ENCODE peak calls at places on chromosomes 6 and 20, in eight cellular contexts. I, U, K, M, L, T, G and J are unnamed samples. For H3K4me1, the result is how much of the 10 kb centered on the place peaks cover.

GRCh38 chr6:47897233-47897632 is 115.4 kb downstream of the OPN5 start:
- DNase-seq in G (no peak), M (no peak), T (no peak), L (no peak), K (no peak), U (no peak), I (no peak), J (no peak)

GRCh38 chr6:26130581-26131247 is 43.5 kb downstream of the HFE start:
- DNase-seq in K (no peak), M (no peak), G (no peak), T (no peak), U (no peak), I (no peak), L (no peak), J (no peak)

GRCh38 chr20:24379116-24379927 is 90.1 kb upstream of the SYNDIG1 start:
- DNase-seq in M (peak), G (no peak), I (no peak), U (peak), K (no peak), L (no peak), T (no peak), J (no peak)

GRCh38 chr6:157144861-157145260 is 178.5 kb downstream of the TMEM242 start:
- DNase-seq in U (no peak), G (no peak), K (no peak), M (no peak), T (no peak), L (no peak), I (no peak), J (no peak)

GRCh38 chr6:35017461-35018183 is 123.5 kb downstream of the TCP11 start:
- DNase-seq in L (no peak), U (no peak), M (peak), K (no peak), G (no peak), T (no peak), I (peak), J (no peak)

GRCh38 chr6:40778186-40778585 is 191.0 kb upstream of the LRFN2 start:
- DNase-seq in I (no peak), L (no peak), M (no peak), U (no peak), G (no peak), K (no peak), T (no peak), J (no peak)

GRCh38 chr6:112017169-112017568 is 36.7 kb upstream of the CCN6 start:
- DNase-seq in T (no peak), M (no peak), U (no peak), K (no peak), L (no peak), G (no peak), I (no peak), J (no peak)

GRCh38 chr6:113909224-113909856 is 52.2 kb downstream of the MARCKS start:
- DNase-seq in I (no peak), K (no peak), U (peak), M (no peak), L (no peak), T (peak), G (peak), J (peak)

GRCh38 chr20:10369723-10370090 is 64.3 kb downstream of the MKKS start:
- DNase-seq in T (peak), U (peak), L (no peak), I (no peak), M (peak), G (no peak), K (no peak), J (no peak)

GRCh38 chr6:7540595-7540994 is 876 bp upstream of the DSP start:
- DNase-seq in M (no peak), K (no peak), T (peak), G (no peak), L (no peak), I (peak), U (peak), J (no peak)

GRCh38 chr20:5504061-5504739 is 187.4 kb upstream of the PROKR2 start:
- DNase-seq in I (peak), U (no peak), K (no peak), G (no peak), M (peak), T (no peak), L (no peak), J (no peak)

GRCh38 chr20:50224553-50225255 is 34.1 kb downstream of the CEBPB start:
- DNase-seq in I (peak), M (peak), U (no peak), K (no peak), T (peak), L (no peak), G (no peak), J (peak)

GRCh38 chr6:148407372-148407771 is 64.7 kb downstream of the SASH1 start:
- DNase-seq in L (no peak), T (no peak), K (no peak), G (no peak), I (no peak), U (peak), M (peak), J (no peak)

GRCh38 chr6:37239950-37240713 is 17.4 kb upstream of the TBC1D22B start:
- DNase-seq in T (peak), L (no peak), I (peak), M (peak), K (peak), G (peak), U (peak), J (no peak)

GRCh38 chr20:63522091-63522868 is 1.7 kb downstream of the PPDPF start:
- DNase-seq in K (no peak), G (no peak), T (no peak), L (no peak), U (no peak), I (no peak), M (no peak), J (no peak)

GRCh38 chr6:31489046-31489445 is 8.9 kb upstream of the MICB start:
- DNase-seq in L (no peak), G (no peak), U (no peak), M (no peak), K (no peak), I (no peak), T (peak), J (no peak)

GRCh38 chr6:156651438-156651837 is 125.7 kb upstream of the ARID1B start:
- DNase-seq in K (no peak), T (no peak), M (no peak), I (no peak), L (no peak), G (no peak), U (no peak), J (peak)

GRCh38 chr6:128567029-128567428 is 46.6 kb upstream of the PTPRK start:
- DNase-seq in M (no peak), I (no peak), L (no peak), K (no peak), T (no peak), U (peak), G (no peak), J (no peak)

GRCh38 chr20:48794360-48794759 is 33.4 kb downstream of the PREX1 start:
- DNase-seq in K (no peak), L (no peak), G (no peak), M (no peak), U (no peak), T (no peak), I (no peak), J (no peak)

GRCh38 chr6:1940381-1940780 is 305.0 kb downstream of the GMDS start:
- DNase-seq in I (no peak), K (no peak), T (no peak), M (no peak), L (no peak), U (no peak), G (peak), J (no peak)

GRCh38 chr20:22582386-22582959 is 1.9 kb downstream of the FOXA2 start:
- DNase-seq in U (no peak), K (no peak), I (no peak), L (no peak), G (no peak), M (no peak), T (no peak), J (no peak)

GRCh38 chr6:143805832-143806281 is 37.3 kb upstream of the LTV1 start:
- DNase-seq in T (no peak), G (no peak), I (no peak), K (no peak), M (no peak), L (no peak), U (no peak), J (no peak)

GRCh38 chr6:157838718-157839430 is 15.8 kb downstream of the SNX9 start:
- DNase-seq in K (no peak), G (no peak), L (no peak), M (no peak), U (no peak), T (no peak), I (no peak), J (no peak)

GRCh38 chr6:111605100-111605748 is 454 bp downstream of the TRAF3IP2 start:
- DNase-seq in L (no peak), T (peak), G (peak), K (peak), M (peak), U (peak), I (peak), J (peak)

GRCh38 chr6:161575508-161576254 is 301.8 kb upstream of the AGPAT4 start:
- DNase-seq in T (no peak), M (no peak), I (no peak), U (no peak), G (no peak), L (no peak), K (no peak), J (no peak)

GRCh38 chr6:92777146-92777740 is 642.1 kb downstream of the EPHA7 start:
- DNase-seq in K (no peak), T (peak), L (no peak), I (no peak), U (peak), M (no peak), G (peak), J (peak)

DNA sequence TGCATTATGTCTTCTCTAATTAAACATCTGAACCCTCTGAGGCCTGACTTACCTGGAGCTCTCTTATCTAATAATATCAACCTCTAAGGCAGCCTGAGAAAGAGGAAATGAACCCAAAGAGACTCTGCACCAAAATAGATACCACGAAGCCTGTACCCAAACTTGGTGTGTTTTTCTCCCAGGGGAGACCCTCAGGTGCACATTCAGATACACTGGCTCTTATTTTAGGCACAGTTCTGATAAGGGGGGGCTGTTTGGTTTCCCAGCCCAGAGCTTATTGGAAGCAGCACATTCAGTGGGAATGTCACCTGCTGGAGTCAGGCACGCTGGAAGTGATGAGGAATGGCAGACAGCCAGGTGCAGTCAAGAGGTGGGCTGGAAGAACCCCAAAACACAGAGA is 9.8 kb upstream of the CCR6 start:
- DNase-seq in U (no peak), K (no peak), I (no peak), L (no peak), T (no peak), M (no peak), G (peak), J (peak)
- H3K4me1 ChIP-seq in U (under half), K (under half), I (under half), L (under half), T (under half), M (under half), G (half or more), J (under half)

GRCh38 chr20:3209946-3210317 is 634 bp downstream of the ITPA start:
- DNase-seq in M (no peak), I (no peak), L (no peak), K (no peak), G (peak), T (no peak), U (no peak), J (no peak)

GRCh38 chr20:3210346-3210745 is 1.0 kb downstream of the ITPA start:
- DNase-seq in K (no peak), L (no peak), T (no peak), U (no peak), M (no peak), G (no peak), I (no peak), J (no peak)

GRCh38 chr20:3204124-3204794 is at the start of gene DDRGK1:
- DNase-seq in I (peak), T (peak), K (peak), U (peak), M (peak), G (peak), L (peak), J (peak)

GRCh38 chr20:3213226-3213625 is 3.9 kb downstream of the ITPA start:
- DNase-seq in I (no peak), U (no peak), T (no peak), K (no peak), M (no peak), L (no peak), G (no peak), J (no peak)

DNA sequence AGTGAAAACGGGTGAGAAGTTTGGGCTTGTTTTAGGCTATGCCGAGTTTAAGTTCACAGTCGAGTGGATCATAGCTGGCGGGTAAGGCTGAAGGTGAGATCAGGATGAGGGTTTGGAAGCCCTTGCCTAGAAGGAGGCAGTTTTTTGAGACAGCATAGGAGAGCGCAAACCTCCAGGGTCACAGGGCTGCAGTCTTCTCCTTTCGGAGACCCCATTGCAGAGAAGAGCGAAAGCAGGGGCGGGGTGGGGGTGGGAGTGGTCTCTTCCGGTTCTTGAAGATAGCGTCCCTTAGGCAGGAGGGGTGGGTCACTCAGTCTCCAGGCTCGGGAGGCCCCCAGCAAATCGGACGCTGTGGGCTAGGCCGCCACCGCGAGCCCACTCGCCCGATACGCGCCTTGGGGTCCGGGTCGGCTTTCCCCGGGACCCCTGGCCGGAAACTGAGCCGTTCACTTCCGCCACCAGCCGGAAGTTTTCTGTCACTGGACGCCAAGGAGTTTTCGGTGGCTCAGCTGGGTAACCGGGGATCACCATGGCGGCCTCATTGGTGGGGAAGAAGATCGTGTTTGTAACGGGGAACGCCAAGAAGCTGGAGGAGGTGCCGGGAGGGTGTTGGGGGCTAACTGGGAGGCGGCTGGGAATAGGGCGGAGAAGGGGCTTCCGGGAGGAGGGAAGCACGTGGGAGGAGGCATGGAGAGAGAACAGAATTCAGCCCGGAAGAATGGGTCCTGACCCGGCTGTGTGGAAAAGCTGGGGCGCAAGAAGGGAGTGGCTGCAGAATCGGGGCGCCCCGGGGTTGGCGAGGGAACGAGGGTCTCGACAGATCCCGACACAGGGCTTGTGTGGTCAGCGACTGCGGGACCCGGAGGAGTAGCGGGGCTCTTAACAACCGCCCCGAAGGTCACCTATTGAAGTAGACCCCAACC is at the start of gene ITPA:
- DNase-seq in T (peak), M (peak), G (peak), U (peak), K (peak), L (no peak), I (peak), J (peak)
- H3K4me1 ChIP-seq in T (under half), M (under half), G (under half), U (under half), K (under half), L (under half), I (under half), J (under half)

GRCh38 chr6:71391126-71391525 is 102.5 kb downstream of the OGFRL1 start:
- DNase-seq in M (no peak), L (no peak), U (no peak), T (no peak), I (no peak), G (no peak), K (no peak), J (no peak)

GRCh38 chr6:71388846-71389543 is 100.4 kb downstream of the OGFRL1 start:
- DNase-seq in K (no peak), M (no peak), T (no peak), L (no peak), G (no peak), I (no peak), U (no peak), J (no peak)

GRCh38 chr6:71393471-71393870 is 104.9 kb downstream of the OGFRL1 start:
- DNase-seq in U (peak), K (no peak), G (no peak), L (no peak), M (no peak), I (no peak), T (no peak), J (no peak)

GRCh38 chr6:71394001-71394432 is 105.4 kb downstream of the OGFRL1 start:
- DNase-seq in U (peak), G (no peak), I (no peak), L (no peak), T (no peak), K (no peak), M (no peak), J (no peak)

GRCh38 chr6:71392286-71392685 is 103.7 kb downstream of the OGFRL1 start:
- DNase-seq in M (no peak), U (peak), T (no peak), L (no peak), K (no peak), G (no peak), I (no peak), J (no peak)
- H3K4me1 ChIP-seq in M (half or more), U (half or more), T (under half), L (under half), K (under half), G (under half), I (half or more), J (under half)

GRCh38 chr6:139754898-139755754 is 380.7 kb upstream of the CITED2 start:
- DNase-seq in M (no peak), K (no peak), L (no peak), T (no peak), G (no peak), U (no peak), I (no peak), J (no peak)
- H3K4me1 ChIP-seq in M (under half), K (under half), L (under half), T (under half), G (under half), U (under half), I (under half), J (under half)

DNA sequence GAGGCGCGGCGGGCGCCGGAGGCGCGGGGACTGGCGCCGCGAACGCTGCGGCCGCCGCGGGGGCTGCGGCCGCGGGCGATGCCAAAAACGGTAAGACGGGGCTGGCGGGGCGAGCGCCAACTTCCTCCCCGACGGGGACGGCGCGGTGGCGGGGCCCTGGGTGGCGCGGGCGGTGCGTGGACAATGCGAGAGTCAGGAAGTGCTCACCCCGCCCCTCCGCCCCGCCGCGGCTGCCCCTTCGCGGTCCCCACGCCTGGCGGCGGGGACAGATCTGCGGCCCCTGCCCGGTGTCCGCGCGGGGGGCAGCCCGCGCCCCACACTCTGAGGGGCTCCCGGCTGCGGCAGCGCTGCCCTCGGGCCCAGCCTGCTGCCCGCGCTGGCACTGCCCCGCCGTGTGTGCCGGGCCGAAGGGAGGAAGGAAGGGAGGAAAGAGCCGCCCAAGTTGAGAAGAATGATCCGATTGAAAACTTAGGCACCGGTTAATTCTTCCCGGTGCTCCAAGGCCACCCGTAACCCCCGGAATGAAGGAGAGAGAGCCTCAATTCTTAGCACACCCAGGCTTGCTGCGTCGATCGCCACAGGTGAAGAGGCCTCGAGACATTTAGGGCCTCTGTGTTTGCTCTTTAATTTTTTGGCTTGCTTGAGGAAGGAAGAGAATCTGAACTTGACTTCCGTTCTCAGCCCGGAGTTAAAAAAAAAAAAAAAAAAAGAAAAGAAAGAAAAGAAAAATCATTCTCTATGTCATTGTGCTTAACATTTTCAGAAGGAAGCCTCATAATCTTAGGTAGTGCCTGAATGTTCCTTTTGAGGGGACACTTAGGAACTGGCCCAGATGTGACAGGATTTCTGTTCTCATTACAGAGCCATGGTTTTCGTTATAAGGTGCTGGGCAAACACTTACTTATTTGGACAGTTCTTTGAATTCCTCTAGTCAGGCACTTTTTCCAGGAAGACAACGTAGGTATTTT is 982 bp downstream of the HECA start:
- DNase-seq in T (peak), L (no peak), M (peak), U (no peak), K (peak), I (peak), G (peak), J (peak)
- H3K4me1 ChIP-seq in T (under half), L (half or more), M (under half), U (under half), K (under half), I (half or more), G (under half), J (half or more)